ENCODE peak calls at places on chromosome 6, in ten cellular contexts. U is upper lobe of left lung, V is AG09309, A is astrocyte of the spinal cord, Y is tibial artery, B is cardiac muscle cell, M is GM06990, N is psoas muscle, I is IMR-90, W is uterus. O is an unnamed sample.

GRCh38 chr6:69795469-69796080 is 1.2 kb downstream of the LMBRD1 start:
- DNase-seq in B (no peak), V (no peak), N (no peak), U (no peak), I (no peak), M (peak; percentile 29), Y (no peak), W (no peak), A (no peak), O (no peak)

GRCh38 chr6:41622210-41622990 is 15.9 kb upstream of the MDFI start:
- DNase-seq in B (no peak), N (no peak), Y (no peak), V (no peak), A (no peak), I (no peak), U (no peak), M (no peak), W (no peak), O (no peak)

GRCh38 chr6:141667580-141668309 is 465.0 kb upstream of the GJE1 start:
- DNase-seq in I (peak; percentile 61), Y (no peak), M (no peak), W (no peak), B (no peak), A (peak; percentile 24), U (no peak), N (no peak), V (no peak), O (no peak)

GRCh38 chr6:14217728-14218637 is 100.4 kb downstream of the CD83 start:
- DNase-seq in W (no peak), B (no peak), M (no peak), I (peak; percentile 11), U (peak; percentile 59), Y (no peak), N (no peak), A (no peak), V (no peak), O (no peak)

GRCh38 chr6:40490508-40490907 is 96.7 kb downstream of the LRFN2 start:
- DNase-seq in M (no peak), I (no peak), B (no peak), W (no peak), U (no peak), A (no peak), N (no peak), V (no peak), Y (no peak), O (no peak)

GRCh38 chr6:123105561-123105960 is 109.5 kb downstream of the CLVS2 start:
- DNase-seq in M (no peak), V (no peak), A (peak; percentile 28), W (no peak), Y (no peak), I (no peak), N (no peak), B (no peak), U (no peak), O (no peak)

GRCh38 chr6:11043961-11044711 is at the start of gene ELOVL2:
- DNase-seq in U (no peak), V (no peak), B (peak; percentile 83), A (peak; percentile 24), W (no peak), M (peak; percentile 21), I (peak; percentile 61), Y (no peak), N (peak; percentile 57), O (peak; percentile 58)

GRCh38 chr6:158708239-158708638 is 58.4 kb downstream of the SYTL3 start:
- DNase-seq in W (peak; percentile 45), N (no peak), B (peak; percentile 56), A (peak; percentile 60), I (peak; percentile 60), Y (no peak), V (no peak), U (no peak), M (no peak), O (no peak)

GRCh38 chr6:2900221-2900807 is 2.8 kb downstream of the SERPINB9 start:
- DNase-seq in N (no peak), A (no peak), I (no peak), V (no peak), W (no peak), B (no peak), Y (no peak), M (no peak), U (no peak), O (no peak)

GRCh38 chr6:30411515-30412207 is 66.7 kb downstream of the RPP21 start:
- DNase-seq in N (peak; percentile 62), B (peak; percentile 57), Y (no peak), I (peak; percentile 36), A (peak; percentile 41), M (peak; percentile 14), U (peak; percentile 62), W (no peak), V (peak; percentile 11), O (peak; percentile 29)

GRCh38 chr6:142863981-142864380 is 81.0 kb downstream of the HIVEP2 start:
- DNase-seq in U (no peak), A (no peak), W (no peak), Y (no peak), M (no peak), I (no peak), N (no peak), V (no peak), B (no peak), O (no peak)

GRCh38 chr6:134340574-134340973 is 22.7 kb upstream of the SGK1 start:
- DNase-seq in A (no peak), B (no peak), I (no peak), M (no peak), W (no peak), Y (no peak), N (no peak), V (no peak), U (no peak), O (no peak)

GRCh38 chr6:138647006-138647405 is 126.6 kb upstream of the CCDC28A start:
- DNase-seq in V (peak; percentile 42), W (no peak), I (peak; percentile 56), Y (no peak), N (no peak), A (peak; percentile 73), U (no peak), B (no peak), M (no peak), O (no peak)

GRCh38 chr6:27183082-27183832 is 64.2 kb upstream of the PRSS16 start:
- DNase-seq in Y (no peak), B (no peak), V (no peak), M (no peak), W (no peak), N (no peak), A (no peak), U (no peak), I (no peak), O (no peak)

GRCh38 chr6:27188206-27188884 is 59.2 kb upstream of the PRSS16 start:
- DNase-seq in V (no peak), U (peak; percentile 58), M (peak; percentile 65), N (peak; percentile 63), W (peak; percentile 66), I (peak; percentile 84), A (peak; percentile 81), B (peak; percentile 75), Y (peak; percentile 74), O (peak; percentile 46)

DNA sequence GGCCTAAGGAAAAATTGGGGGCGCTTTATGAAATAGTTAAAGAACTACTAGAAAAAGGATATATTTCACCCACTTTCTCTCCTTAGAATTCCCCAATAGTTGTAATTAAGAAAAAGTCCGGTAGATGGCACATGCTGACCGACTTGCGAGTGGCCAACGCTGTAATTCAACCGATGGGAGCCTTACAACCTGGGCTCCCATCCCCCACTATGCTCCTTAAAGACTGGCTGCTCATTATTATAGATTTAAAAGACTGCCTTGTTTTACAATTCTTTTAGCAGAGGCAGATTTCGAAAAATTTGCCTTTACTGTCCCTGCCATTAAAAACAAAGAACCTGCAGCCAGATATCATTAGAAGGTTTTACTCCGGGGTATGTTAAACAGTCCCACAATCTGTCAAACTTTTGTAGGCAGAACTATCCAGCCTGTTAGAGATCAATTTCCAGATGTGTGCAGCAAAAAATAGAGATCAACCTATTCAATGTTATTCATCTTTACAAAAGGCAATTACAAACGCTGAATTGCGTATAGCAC is 58.5 kb upstream of the PRSS16 start:
- DNase-seq in V (peak; percentile 41), I (peak; percentile 83), A (peak; percentile 85), U (peak; percentile 79), B (peak; percentile 89), N (peak; percentile 59), M (no peak), W (peak; percentile 66), Y (peak; percentile 48), O (no peak)
- TF ChIP-seq CTCF in V (peak; percentile 65), I (peak; percentile 78), A (peak; percentile 61), U (peak; percentile 72), B (peak; percentile 63), N (peak; percentile 76), M (peak; percentile 44), W (peak; percentile 83), Y (peak; percentile 64), O (peak; percentile 81)

DNA sequence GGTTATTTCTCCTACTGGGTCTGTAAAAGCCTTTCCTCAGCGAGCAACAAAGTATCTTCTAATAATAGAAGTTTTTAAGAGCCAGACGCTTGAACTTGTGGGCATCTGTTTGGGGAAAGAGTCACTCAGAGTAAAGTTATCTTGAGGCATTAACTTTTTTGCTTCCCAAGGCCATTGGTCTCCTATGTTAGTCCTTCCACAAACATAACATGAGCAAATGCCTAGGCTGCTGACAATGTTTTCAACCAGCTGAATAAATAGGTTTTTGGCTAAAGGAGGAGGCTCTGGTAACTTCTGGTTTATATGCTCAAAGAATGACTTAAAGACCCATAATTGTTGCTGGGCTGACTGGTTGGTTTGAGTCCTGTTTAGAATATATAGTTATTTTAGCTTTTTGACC is 213.5 kb upstream of the SYNCRIP start:
- DNase-seq in N (no peak), U (no peak), B (no peak), M (no peak), Y (no peak), I (no peak), V (no peak), A (no peak), W (no peak), O (no peak)
- TF ChIP-seq CTCF in N (no peak), U (no peak), B (no peak), M (no peak), Y (no peak), I (no peak), V (no peak), A (no peak), W (no peak), O (no peak)

GRCh38 chr6:133315811-133316210 is 74.7 kb downstream of the EYA4 start:
- DNase-seq in N (no peak), Y (no peak), M (no peak), A (no peak), B (no peak), V (no peak), I (no peak), U (no peak), W (no peak), O (no peak)
- TF ChIP-seq CTCF in N (no peak), Y (no peak), M (no peak), A (no peak), B (no peak), V (no peak), I (no peak), U (no peak), W (no peak), O (no peak)

DNA sequence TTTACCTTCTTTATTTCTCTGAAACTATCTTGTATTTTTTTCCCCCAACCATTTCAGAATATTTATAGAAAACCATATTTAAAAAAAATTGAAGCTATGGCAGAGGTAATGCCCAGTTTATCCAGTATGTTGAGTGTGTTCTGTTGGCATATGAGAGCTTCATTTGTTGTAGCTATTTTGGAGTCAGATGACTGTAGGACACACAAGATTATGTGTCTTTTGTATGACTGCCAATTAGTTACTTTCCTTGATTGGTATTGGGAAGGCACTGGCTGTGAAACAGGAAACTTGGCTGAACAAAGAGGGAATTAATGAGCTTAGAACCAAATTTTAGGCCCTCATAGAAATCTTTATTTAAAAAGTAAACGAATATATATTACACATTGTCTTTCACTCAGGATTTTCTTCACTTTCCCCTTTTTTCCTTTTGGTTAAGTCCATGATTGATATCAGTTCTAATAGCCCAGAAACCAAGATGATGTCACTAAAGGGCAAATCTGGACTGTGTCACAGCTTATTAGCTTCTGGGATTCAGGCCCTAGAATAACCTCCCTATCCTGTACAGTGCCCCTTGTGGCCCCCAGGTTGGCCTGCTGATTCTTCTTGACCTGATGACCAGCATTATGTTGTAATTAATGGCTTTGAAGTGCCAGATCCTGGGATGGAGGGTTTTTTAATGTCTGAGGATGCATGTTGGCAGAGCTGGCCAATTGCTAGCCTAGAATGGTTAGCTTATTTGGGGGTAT is 10.1 kb downstream of the CDC5L start:
- DNase-seq in V (no peak), U (no peak), M (no peak), W (no peak), N (no peak), I (no peak), Y (no peak), B (no peak), A (no peak), O (no peak)
- TF ChIP-seq CTCF in V (no peak), U (no peak), M (no peak), W (no peak), N (no peak), I (no peak), Y (no peak), B (no peak), A (no peak), O (peak; percentile 10)

O was measured in progenitor cell of endocrine pancreas.